ENCODE peak calls at places on chromosome 15, in nine cellular contexts. One of them, this sample, is unnamed.

GRCh38 chr15:56869573-56869972 is 48.9 kb upstream of the TCF12 start:
- DNase-seq in heart right ventricle: peak; percentile 24
- DNase-seq in IMR-90: no peak
- DNase-seq in cardiac muscle cell: peak; percentile 33
- DNase-seq in fibroblast of lung: peak; percentile 34
- DNase-seq in transverse colon: peak; percentile 57
- DNase-seq in right atrium auricular region: no peak
- DNase-seq in ovary: no peak
- DNase-seq in psoas muscle: peak; percentile 64
- DNase-seq in this sample: no peak

GRCh38 chr15:89749951-89750559 is 994 bp downstream of the MESP1 start:
- DNase-seq in right atrium auricular region: no peak
- DNase-seq in heart right ventricle: no peak
- DNase-seq in psoas muscle: no peak
- DNase-seq in ovary: peak; percentile 33
- DNase-seq in fibroblast of lung: no peak
- DNase-seq in transverse colon: peak; percentile 30
- DNase-seq in cardiac muscle cell: peak; percentile 43
- DNase-seq in IMR-90: no peak
- DNase-seq in this sample: no peak

GRCh38 chr15:95247068-95247984 is 1016.0 kb downstream of the MCTP2 start:
- DNase-seq in transverse colon: no peak
- DNase-seq in right atrium auricular region: no peak
- DNase-seq in psoas muscle: no peak
- DNase-seq in ovary: no peak
- DNase-seq in fibroblast of lung: peak; percentile 94
- DNase-seq in IMR-90: peak; percentile 98
- DNase-seq in cardiac muscle cell: no peak
- DNase-seq in heart right ventricle: no peak
- DNase-seq in this sample: no peak

GRCh38 chr15:78306176-78306774 is 6.9 kb upstream of the SKIC8 start:
- DNase-seq in transverse colon: no peak
- DNase-seq in cardiac muscle cell: no peak
- DNase-seq in psoas muscle: no peak
- DNase-seq in fibroblast of lung: peak; percentile 65
- DNase-seq in IMR-90: peak; percentile 76
- DNase-seq in heart right ventricle: no peak
- DNase-seq in ovary: no peak
- DNase-seq in right atrium auricular region: no peak
- DNase-seq in this sample: no peak

GRCh38 chr15:99105516-99106341 is 849 bp downstream of the SYNM start:
- DNase-seq in cardiac muscle cell: peak; percentile 72
- DNase-seq in IMR-90: peak; percentile 66
- DNase-seq in ovary: peak; percentile 51
- DNase-seq in heart right ventricle: peak; percentile 47
- DNase-seq in fibroblast of lung: peak; percentile 63
- DNase-seq in right atrium auricular region: peak; percentile 58
- DNase-seq in transverse colon: peak; percentile 37
- DNase-seq in psoas muscle: peak; percentile 86
- DNase-seq in this sample: peak; percentile 82

GRCh38 chr15:80844011-80844732 is 65.0 kb downstream of the CEMIP start:
- DNase-seq in fibroblast of lung: no peak
- DNase-seq in psoas muscle: no peak
- DNase-seq in transverse colon: no peak
- DNase-seq in ovary: no peak
- DNase-seq in right atrium auricular region: no peak
- DNase-seq in heart right ventricle: no peak
- DNase-seq in cardiac muscle cell: no peak
- DNase-seq in IMR-90: peak; percentile 64
- DNase-seq in this sample: no peak

GRCh38 chr15:84883916-84884781 is at the start of gene SLC28A1:
- DNase-seq in transverse colon: no peak
- DNase-seq in IMR-90: no peak
- DNase-seq in right atrium auricular region: peak; percentile 63
- DNase-seq in heart right ventricle: no peak
- DNase-seq in psoas muscle: no peak
- DNase-seq in cardiac muscle cell: no peak
- DNase-seq in fibroblast of lung: no peak
- DNase-seq in ovary: no peak
- DNase-seq in this sample: no peak

GRCh38 chr15:45414215-45414885 is 36.0 kb upstream of the GATM start:
- DNase-seq in transverse colon: no peak
- DNase-seq in fibroblast of lung: no peak
- DNase-seq in IMR-90: no peak
- DNase-seq in heart right ventricle: no peak
- DNase-seq in cardiac muscle cell: no peak
- DNase-seq in right atrium auricular region: no peak
- DNase-seq in ovary: no peak
- DNase-seq in psoas muscle: no peak
- DNase-seq in this sample: no peak

GRCh38 chr15:58873267-58873666 is 60.2 kb downstream of the SLTM start:
- DNase-seq in fibroblast of lung: peak; percentile 24
- DNase-seq in cardiac muscle cell: no peak
- DNase-seq in ovary: no peak
- DNase-seq in psoas muscle: no peak
- DNase-seq in heart right ventricle: no peak
- DNase-seq in IMR-90: peak; percentile 67
- DNase-seq in right atrium auricular region: no peak
- DNase-seq in transverse colon: no peak
- DNase-seq in this sample: no peak

GRCh38 chr15:66720206-66721010 is 18.4 kb downstream of the SMAD6 start:
- DNase-seq in heart right ventricle: no peak
- DNase-seq in fibroblast of lung: peak; percentile 72
- DNase-seq in right atrium auricular region: peak; percentile 76
- DNase-seq in ovary: no peak
- DNase-seq in psoas muscle: no peak
- DNase-seq in IMR-90: peak; percentile 82
- DNase-seq in cardiac muscle cell: no peak
- DNase-seq in transverse colon: no peak
- DNase-seq in this sample: no peak

DNA sequence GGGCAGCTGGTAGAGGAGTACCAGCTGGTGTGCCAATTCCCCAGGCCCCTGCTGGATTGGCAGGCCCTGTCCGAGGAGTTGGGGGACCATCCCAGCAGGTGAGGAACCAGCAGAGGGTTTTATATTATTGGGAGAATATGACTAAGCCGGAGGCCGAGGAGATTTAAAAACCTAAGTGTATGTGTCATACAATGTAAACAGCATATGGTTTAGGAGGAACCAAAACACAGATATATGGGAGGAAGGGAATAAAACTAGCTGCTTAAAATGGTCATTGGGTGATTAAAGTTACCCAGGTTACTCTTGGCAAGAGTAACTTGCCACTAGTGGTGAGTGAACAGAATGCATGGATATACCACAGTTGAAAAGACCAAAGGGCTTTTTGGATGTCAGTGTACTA is 22.1 kb downstream of the SNRPN start:
- DNase-seq in heart right ventricle: no peak
- DNase-seq in cardiac muscle cell: no peak
- DNase-seq in IMR-90: peak; percentile 35
- DNase-seq in transverse colon: no peak
- DNase-seq in psoas muscle: no peak
- DNase-seq in right atrium auricular region: no peak
- DNase-seq in ovary: no peak
- DNase-seq in fibroblast of lung: no peak
- DNase-seq in this sample: no peak
- TF ChIP-seq CTCF in heart right ventricle: no peak
- TF ChIP-seq CTCF in cardiac muscle cell: no peak
- TF ChIP-seq CTCF in IMR-90: no peak
- TF ChIP-seq CTCF in transverse colon: no peak
- TF ChIP-seq CTCF in psoas muscle: no peak
- TF ChIP-seq CTCF in right atrium auricular region: no peak
- TF ChIP-seq CTCF in ovary: no peak
- TF ChIP-seq CTCF in fibroblast of lung: no peak
- TF ChIP-seq CTCF in this sample: no peak

GRCh38 chr15:41230345-41230649 is 260 bp downstream of the EXD1 start:
- DNase-seq in cardiac muscle cell: no peak
- DNase-seq in transverse colon: no peak
- DNase-seq in right atrium auricular region: no peak
- DNase-seq in ovary: no peak
- DNase-seq in fibroblast of lung: no peak
- DNase-seq in psoas muscle: no peak
- DNase-seq in heart right ventricle: no peak
- DNase-seq in IMR-90: no peak
- DNase-seq in this sample: no peak
- H3K27ac ChIP-seq in cardiac muscle cell: no peak overlapping the region
- H3K27ac ChIP-seq in transverse colon: peak overlapping the region; percentile 99
- H3K27ac ChIP-seq in right atrium auricular region: peak overlapping the region; percentile 94
- H3K27ac ChIP-seq in ovary: no peak overlapping the region
- H3K27ac ChIP-seq in fibroblast of lung: peak overlapping the region; percentile 96
- H3K27ac ChIP-seq in psoas muscle: peak overlapping the region; percentile 91
- H3K27ac ChIP-seq in heart right ventricle: peak overlapping the region; percentile 85
- H3K27ac ChIP-seq in IMR-90: no peak overlapping the region
- H3K27ac ChIP-seq in this sample: peak overlapping the region; percentile 90

DNA sequence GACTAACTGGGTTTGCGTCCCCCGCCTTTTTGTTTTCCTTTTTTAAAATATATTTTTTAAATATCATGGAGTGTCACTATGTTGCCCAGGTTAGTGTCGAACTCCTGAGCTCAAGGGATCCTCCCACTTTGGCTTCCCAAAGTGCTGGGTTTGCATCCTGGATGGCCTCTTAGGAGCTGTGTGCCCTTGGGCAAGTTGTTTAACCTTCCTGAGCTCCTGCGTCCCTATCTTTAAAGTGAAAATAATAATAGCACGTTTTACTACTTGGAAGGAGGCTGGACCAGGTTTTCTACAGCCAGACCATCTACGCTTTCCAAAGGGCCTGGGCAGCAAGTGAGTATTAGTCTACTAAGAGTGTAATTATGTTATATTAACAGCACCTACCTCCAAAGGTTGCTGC is 44.2 kb upstream of the RNU6-1 start:
- DNase-seq in psoas muscle: no peak
- DNase-seq in ovary: no peak
- DNase-seq in heart right ventricle: no peak
- DNase-seq in cardiac muscle cell: no peak
- DNase-seq in fibroblast of lung: no peak
- DNase-seq in right atrium auricular region: no peak
- DNase-seq in IMR-90: no peak
- DNase-seq in transverse colon: no peak
- DNase-seq in this sample: no peak
- H3K4me1 ChIP-seq in psoas muscle: no peaks in the 10 kb centered on the region
- H3K4me1 ChIP-seq in ovary: no peaks in the 10 kb centered on the region
- H3K4me1 ChIP-seq in heart right ventricle: peaks cover 57% of the 10 kb centered on the region
- H3K4me1 ChIP-seq in cardiac muscle cell: peaks cover 4% of the 10 kb centered on the region
- H3K4me1 ChIP-seq in fibroblast of lung: peaks cover 3% of the 10 kb centered on the region
- H3K4me1 ChIP-seq in right atrium auricular region: peaks cover 22% of the 10 kb centered on the region
- H3K4me1 ChIP-seq in IMR-90: peaks cover 2% of the 10 kb centered on the region
- H3K4me1 ChIP-seq in transverse colon: no peaks in the 10 kb centered on the region
- H3K4me1 ChIP-seq in this sample: peaks cover 65% of the 10 kb centered on the region

DNA sequence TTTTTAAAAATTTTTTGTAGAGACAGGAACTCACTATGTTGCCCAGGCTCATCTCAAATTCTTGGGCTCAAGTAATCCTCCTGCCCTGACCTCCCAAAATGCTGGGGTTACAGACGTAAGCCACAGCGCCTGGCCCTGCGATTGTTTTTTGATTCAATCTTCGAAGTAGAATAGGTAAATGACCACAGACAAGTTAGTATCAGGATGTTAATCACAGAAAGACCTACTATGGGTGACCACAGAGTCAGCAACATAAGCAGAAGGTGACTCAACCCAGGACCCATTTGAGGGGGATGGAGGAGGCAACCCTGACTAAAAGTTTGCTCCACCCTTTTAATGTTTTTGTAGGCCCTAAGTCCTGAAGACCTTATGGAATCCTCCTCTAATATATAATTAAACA is 10.0 kb upstream of the USP3 start:
- DNase-seq in fibroblast of lung: no peak
- DNase-seq in heart right ventricle: no peak
- DNase-seq in cardiac muscle cell: no peak
- DNase-seq in transverse colon: no peak
- DNase-seq in IMR-90: no peak
- DNase-seq in right atrium auricular region: no peak
- DNase-seq in ovary: no peak
- DNase-seq in psoas muscle: no peak
- DNase-seq in this sample: no peak
- TF ChIP-seq CTCF in fibroblast of lung: no peak
- TF ChIP-seq CTCF in heart right ventricle: no peak
- TF ChIP-seq CTCF in cardiac muscle cell: no peak
- TF ChIP-seq CTCF in transverse colon: no peak
- TF ChIP-seq CTCF in IMR-90: no peak
- TF ChIP-seq CTCF in right atrium auricular region: no peak
- TF ChIP-seq CTCF in ovary: no peak
- TF ChIP-seq CTCF in psoas muscle: no peak
- TF ChIP-seq CTCF in this sample: no peak

GRCh38 chr15:31470756-31471155 is 144.1 kb downstream of the KLF13 start:
- DNase-seq in cardiac muscle cell: no peak
- DNase-seq in heart right ventricle: no peak
- DNase-seq in right atrium auricular region: peak; percentile 32
- DNase-seq in psoas muscle: no peak
- DNase-seq in transverse colon: no peak
- DNase-seq in ovary: no peak
- DNase-seq in fibroblast of lung: no peak
- DNase-seq in IMR-90: no peak
- DNase-seq in this sample: no peak

GRCh38 chr15:31474059-31474868 is 147.6 kb downstream of the KLF13 start:
- DNase-seq in transverse colon: no peak
- DNase-seq in ovary: no peak
- DNase-seq in right atrium auricular region: peak; percentile 55
- DNase-seq in fibroblast of lung: no peak
- DNase-seq in heart right ventricle: no peak
- DNase-seq in IMR-90: no peak
- DNase-seq in cardiac muscle cell: no peak
- DNase-seq in psoas muscle: no peak
- DNase-seq in this sample: peak; percentile 47

GRCh38 chr15:31472636-31473383 is 146.2 kb downstream of the KLF13 start:
- DNase-seq in fibroblast of lung: peak; percentile 48
- DNase-seq in right atrium auricular region: peak; percentile 61
- DNase-seq in cardiac muscle cell: no peak
- DNase-seq in psoas muscle: no peak
- DNase-seq in ovary: no peak
- DNase-seq in IMR-90: peak; percentile 64
- DNase-seq in heart right ventricle: peak; percentile 36
- DNase-seq in transverse colon: peak; percentile 63
- DNase-seq in this sample: peak; percentile 88

GRCh38 chr15:31471731-31472430 is 145.2 kb downstream of the KLF13 start:
- DNase-seq in cardiac muscle cell: no peak
- DNase-seq in heart right ventricle: no peak
- DNase-seq in psoas muscle: no peak
- DNase-seq in right atrium auricular region: peak; percentile 64
- DNase-seq in fibroblast of lung: peak; percentile 88
- DNase-seq in ovary: no peak
- DNase-seq in IMR-90: peak; percentile 96
- DNase-seq in transverse colon: no peak
- DNase-seq in this sample: no peak

GRCh38 chr15:31473384-31474058 is 146.9 kb downstream of the KLF13 start:
- DNase-seq in transverse colon: no peak
- DNase-seq in psoas muscle: no peak
- DNase-seq in right atrium auricular region: peak; percentile 38
- DNase-seq in heart right ventricle: no peak
- DNase-seq in cardiac muscle cell: no peak
- DNase-seq in ovary: no peak
- DNase-seq in fibroblast of lung: no peak
- DNase-seq in IMR-90: no peak
- DNase-seq in this sample: peak; percentile 69
- H3K27ac ChIP-seq in transverse colon: peak overlapping the region; percentile 49
- H3K27ac ChIP-seq in psoas muscle: no peak overlapping the region
- H3K27ac ChIP-seq in right atrium auricular region: no peak overlapping the region
- H3K27ac ChIP-seq in heart right ventricle: peak overlapping the region; percentile 10
- H3K27ac ChIP-seq in cardiac muscle cell: no peak overlapping the region
- H3K27ac ChIP-seq in ovary: no peak overlapping the region
- H3K27ac ChIP-seq in fibroblast of lung: peak overlapping the region; percentile 68
- H3K27ac ChIP-seq in IMR-90: peak overlapping the region; percentile 39
- H3K27ac ChIP-seq in this sample: peak overlapping the region; percentile 88